ENCODE peak calls at places on chromosome 11, in ten cellular contexts. One of them, this sample, is unnamed.

GRCh38 chr11:69648679-69649575 is 8.0 kb downstream of the CCND1 start:
- DNase-seq in PC-3: no peak
- DNase-seq in cardiac muscle cell: no peak
- DNase-seq in neural progenitor cell: no peak
- DNase-seq in upper lobe of right lung: peak; percentile 63
- DNase-seq in choroid plexus epithelial cell: no peak
- DNase-seq in lower leg skin: no peak
- DNase-seq in spleen: peak; percentile 73
- DNase-seq in astrocyte of the cerebellum: no peak
- DNase-seq in esophagus squamous epithelium: no peak
- DNase-seq in this sample: no peak

GRCh38 chr11:117188620-117189081 is 10.1 kb downstream of the SIDT2 start:
- DNase-seq in neural progenitor cell: no peak
- DNase-seq in choroid plexus epithelial cell: no peak
- DNase-seq in PC-3: no peak
- DNase-seq in lower leg skin: peak; percentile 87
- DNase-seq in upper lobe of right lung: peak; percentile 80
- DNase-seq in esophagus squamous epithelium: no peak
- DNase-seq in spleen: peak; percentile 80
- DNase-seq in astrocyte of the cerebellum: no peak
- DNase-seq in cardiac muscle cell: no peak
- DNase-seq in this sample: no peak

GRCh38 chr11:95456704-95457491 is 225.9 kb upstream of the SESN3 start:
- DNase-seq in neural progenitor cell: no peak
- DNase-seq in choroid plexus epithelial cell: peak; percentile 45
- DNase-seq in esophagus squamous epithelium: no peak
- DNase-seq in upper lobe of right lung: no peak
- DNase-seq in lower leg skin: no peak
- DNase-seq in cardiac muscle cell: no peak
- DNase-seq in PC-3: no peak
- DNase-seq in spleen: no peak
- DNase-seq in astrocyte of the cerebellum: no peak
- DNase-seq in this sample: no peak

GRCh38 chr11:59205664-59206063 is 7.1 kb downstream of the MPEG1 start:
- DNase-seq in spleen: no peak
- DNase-seq in neural progenitor cell: no peak
- DNase-seq in esophagus squamous epithelium: no peak
- DNase-seq in astrocyte of the cerebellum: no peak
- DNase-seq in cardiac muscle cell: no peak
- DNase-seq in PC-3: no peak
- DNase-seq in upper lobe of right lung: no peak
- DNase-seq in lower leg skin: no peak
- DNase-seq in choroid plexus epithelial cell: no peak
- DNase-seq in this sample: no peak

GRCh38 chr11:3755151-3755550 is 42.2 kb downstream of the NUP98 start:
- DNase-seq in lower leg skin: no peak
- DNase-seq in esophagus squamous epithelium: no peak
- DNase-seq in astrocyte of the cerebellum: no peak
- DNase-seq in choroid plexus epithelial cell: no peak
- DNase-seq in cardiac muscle cell: no peak
- DNase-seq in spleen: no peak
- DNase-seq in upper lobe of right lung: no peak
- DNase-seq in PC-3: no peak
- DNase-seq in neural progenitor cell: no peak
- DNase-seq in this sample: no peak

GRCh38 chr11:116357769-116358544 is 414.8 kb downstream of the BUD13 start:
- DNase-seq in cardiac muscle cell: peak; percentile 80
- DNase-seq in lower leg skin: no peak
- DNase-seq in PC-3: no peak
- DNase-seq in choroid plexus epithelial cell: no peak
- DNase-seq in astrocyte of the cerebellum: no peak
- DNase-seq in esophagus squamous epithelium: no peak
- DNase-seq in neural progenitor cell: peak; percentile 93
- DNase-seq in spleen: no peak
- DNase-seq in upper lobe of right lung: peak; percentile 76
- DNase-seq in this sample: no peak

GRCh38 chr11:12704049-12704448 is 29.8 kb downstream of the TEAD1 start:
- DNase-seq in choroid plexus epithelial cell: peak; percentile 86
- DNase-seq in spleen: no peak
- DNase-seq in esophagus squamous epithelium: no peak
- DNase-seq in lower leg skin: no peak
- DNase-seq in astrocyte of the cerebellum: peak; percentile 35
- DNase-seq in upper lobe of right lung: no peak
- DNase-seq in PC-3: peak; percentile 30
- DNase-seq in cardiac muscle cell: no peak
- DNase-seq in neural progenitor cell: no peak
- DNase-seq in this sample: no peak

GRCh38 chr11:57321996-57322880 is 2.5 kb downstream of the TNKS1BP1 start:
- DNase-seq in PC-3: peak; percentile 93
- DNase-seq in neural progenitor cell: peak; percentile 88
- DNase-seq in choroid plexus epithelial cell: peak; percentile 97
- DNase-seq in astrocyte of the cerebellum: peak; percentile 88
- DNase-seq in esophagus squamous epithelium: peak; percentile 30
- DNase-seq in spleen: no peak
- DNase-seq in lower leg skin: peak; percentile 97
- DNase-seq in cardiac muscle cell: peak; percentile 62
- DNase-seq in upper lobe of right lung: peak; percentile 93
- DNase-seq in this sample: peak; percentile 99

GRCh38 chr11:35919244-35919643 is 24.6 kb upstream of the LDLRAD3 start:
- DNase-seq in astrocyte of the cerebellum: peak; percentile 18
- DNase-seq in upper lobe of right lung: no peak
- DNase-seq in PC-3: peak; percentile 51
- DNase-seq in esophagus squamous epithelium: no peak
- DNase-seq in cardiac muscle cell: no peak
- DNase-seq in lower leg skin: no peak
- DNase-seq in neural progenitor cell: peak; percentile 70
- DNase-seq in spleen: no peak
- DNase-seq in choroid plexus epithelial cell: no peak
- DNase-seq in this sample: no peak
- TF ChIP-seq CTCF in astrocyte of the cerebellum: no peak
- TF ChIP-seq CTCF in upper lobe of right lung: no peak
- TF ChIP-seq CTCF in PC-3: no peak
- TF ChIP-seq CTCF in esophagus squamous epithelium: no peak
- TF ChIP-seq CTCF in cardiac muscle cell: no peak
- TF ChIP-seq CTCF in lower leg skin: no peak
- TF ChIP-seq CTCF in neural progenitor cell: no peak
- TF ChIP-seq CTCF in spleen: no peak
- TF ChIP-seq CTCF in choroid plexus epithelial cell: no peak
- TF ChIP-seq CTCF in this sample: no peak

GRCh38 chr11:7889985-7890384 is 41.1 kb downstream of the OR10A6 start:
- DNase-seq in PC-3: no peak
- DNase-seq in astrocyte of the cerebellum: no peak
- DNase-seq in lower leg skin: no peak
- DNase-seq in cardiac muscle cell: no peak
- DNase-seq in spleen: no peak
- DNase-seq in choroid plexus epithelial cell: no peak
- DNase-seq in neural progenitor cell: no peak
- DNase-seq in esophagus squamous epithelium: no peak
- DNase-seq in upper lobe of right lung: no peak
- DNase-seq in this sample: no peak
- H3K4me3 ChIP-seq in PC-3: no peak overlapping the region
- H3K4me3 ChIP-seq in astrocyte of the cerebellum: no peak overlapping the region
- H3K4me3 ChIP-seq in lower leg skin: no peak overlapping the region
- H3K4me3 ChIP-seq in cardiac muscle cell: no peak overlapping the region
- H3K4me3 ChIP-seq in spleen: no peak overlapping the region
- H3K4me3 ChIP-seq in choroid plexus epithelial cell: peak overlapping the region; percentile 15
- H3K4me3 ChIP-seq in neural progenitor cell: no peak overlapping the region
- H3K4me3 ChIP-seq in esophagus squamous epithelium: no peak overlapping the region
- H3K4me3 ChIP-seq in upper lobe of right lung: no peak overlapping the region
- H3K4me3 ChIP-seq in this sample: no peak overlapping the region

GRCh38 chr11:1707751-1708150 is 10.8 kb downstream of the KRTAP5-6 start:
- DNase-seq in lower leg skin: no peak
- DNase-seq in choroid plexus epithelial cell: no peak
- DNase-seq in spleen: peak; percentile 9
- DNase-seq in astrocyte of the cerebellum: no peak
- DNase-seq in upper lobe of right lung: no peak
- DNase-seq in cardiac muscle cell: no peak
- DNase-seq in PC-3: no peak
- DNase-seq in esophagus squamous epithelium: no peak
- DNase-seq in neural progenitor cell: no peak
- DNase-seq in this sample: no peak

GRCh38 chr11:1703146-1703545 is 6.2 kb downstream of the KRTAP5-6 start:
- DNase-seq in choroid plexus epithelial cell: no peak
- DNase-seq in PC-3: no peak
- DNase-seq in esophagus squamous epithelium: no peak
- DNase-seq in lower leg skin: no peak
- DNase-seq in spleen: no peak
- DNase-seq in neural progenitor cell: no peak
- DNase-seq in astrocyte of the cerebellum: no peak
- DNase-seq in upper lobe of right lung: no peak
- DNase-seq in cardiac muscle cell: no peak
- DNase-seq in this sample: no peak

GRCh38 chr11:1708716-1709115 is 11.7 kb downstream of the KRTAP5-6 start:
- DNase-seq in upper lobe of right lung: no peak
- DNase-seq in PC-3: no peak
- DNase-seq in choroid plexus epithelial cell: no peak
- DNase-seq in lower leg skin: peak; percentile 54
- DNase-seq in esophagus squamous epithelium: no peak
- DNase-seq in spleen: peak; percentile 34
- DNase-seq in astrocyte of the cerebellum: no peak
- DNase-seq in cardiac muscle cell: no peak
- DNase-seq in neural progenitor cell: no peak
- DNase-seq in this sample: no peak

GRCh38 chr11:1705121-1706052 is 8.4 kb downstream of the KRTAP5-6 start:
- DNase-seq in neural progenitor cell: no peak
- DNase-seq in spleen: peak; percentile 11
- DNase-seq in upper lobe of right lung: no peak
- DNase-seq in lower leg skin: peak; percentile 70
- DNase-seq in esophagus squamous epithelium: no peak
- DNase-seq in astrocyte of the cerebellum: peak; percentile 13
- DNase-seq in PC-3: peak; percentile 31
- DNase-seq in cardiac muscle cell: no peak
- DNase-seq in choroid plexus epithelial cell: peak; percentile 5
- DNase-seq in this sample: no peak

DNA sequence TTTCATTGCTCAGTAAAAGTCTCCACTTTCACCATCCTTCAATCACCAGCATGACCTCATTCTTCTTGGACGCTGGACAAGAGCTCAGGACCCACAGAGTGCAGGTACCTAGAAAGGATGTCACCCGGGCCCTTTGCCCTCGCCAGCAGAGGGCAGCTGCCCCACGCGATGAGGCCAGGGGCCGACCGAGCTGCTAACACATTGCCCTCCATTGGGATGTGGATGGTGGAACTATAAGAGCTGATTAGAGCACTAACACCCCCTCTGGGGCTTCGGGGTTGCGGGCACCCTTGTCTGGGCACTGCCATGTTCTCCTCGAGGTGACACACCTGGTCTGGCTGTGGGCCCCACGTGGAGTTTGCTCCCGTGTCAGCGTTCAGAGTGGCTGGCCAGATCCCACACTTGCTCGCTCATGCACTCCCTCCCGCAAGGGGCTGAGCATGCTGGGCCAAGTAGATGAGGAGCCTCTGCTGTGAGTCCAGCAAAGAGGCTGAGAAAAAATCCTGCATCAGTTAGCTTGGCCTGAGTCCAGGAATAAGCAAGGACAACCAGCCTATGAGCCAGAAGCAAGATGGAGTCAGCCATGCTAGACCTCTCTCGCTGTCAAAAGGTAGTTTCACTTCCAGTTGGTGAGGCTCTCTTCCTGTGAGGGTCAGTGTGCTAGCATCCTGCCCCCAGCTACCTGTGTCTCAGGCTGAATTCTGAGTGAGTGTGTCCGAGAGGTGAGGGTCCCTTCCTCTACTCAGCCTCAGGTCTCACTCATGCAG is 9.8 kb downstream of the KRTAP5-6 start:
- DNase-seq in lower leg skin: peak; percentile 84
- DNase-seq in upper lobe of right lung: no peak
- DNase-seq in PC-3: peak; percentile 18
- DNase-seq in choroid plexus epithelial cell: peak; percentile 5
- DNase-seq in neural progenitor cell: peak; percentile 19
- DNase-seq in astrocyte of the cerebellum: no peak
- DNase-seq in cardiac muscle cell: no peak
- DNase-seq in spleen: peak; percentile 76
- DNase-seq in esophagus squamous epithelium: no peak
- DNase-seq in this sample: no peak
- TF ChIP-seq CTCF in lower leg skin: no peak
- TF ChIP-seq CTCF in upper lobe of right lung: peak; percentile 26
- TF ChIP-seq CTCF in PC-3: peak; percentile 37
- TF ChIP-seq CTCF in choroid plexus epithelial cell: peak; percentile 17
- TF ChIP-seq CTCF in neural progenitor cell: peak; percentile 25
- TF ChIP-seq CTCF in astrocyte of the cerebellum: no peak
- TF ChIP-seq CTCF in cardiac muscle cell: peak; percentile 17
- TF ChIP-seq CTCF in spleen: no peak
- TF ChIP-seq CTCF in esophagus squamous epithelium: no peak
- TF ChIP-seq CTCF in this sample: peak; percentile 3

GRCh38 chr11:111925953-111926352 is 7.2 kb downstream of the C11orf52 start:
- DNase-seq in lower leg skin: no peak
- DNase-seq in PC-3: no peak
- DNase-seq in cardiac muscle cell: no peak
- DNase-seq in choroid plexus epithelial cell: no peak
- DNase-seq in neural progenitor cell: no peak
- DNase-seq in esophagus squamous epithelium: no peak
- DNase-seq in astrocyte of the cerebellum: no peak
- DNase-seq in upper lobe of right lung: no peak
- DNase-seq in spleen: peak; percentile 85
- DNase-seq in this sample: no peak

GRCh38 chr11:111926505-111927391 is 8.0 kb downstream of the C11orf52 start:
- DNase-seq in neural progenitor cell: peak; percentile 98
- DNase-seq in astrocyte of the cerebellum: peak; percentile 92
- DNase-seq in lower leg skin: peak; percentile 99
- DNase-seq in cardiac muscle cell: peak; percentile 97
- DNase-seq in spleen: peak; percentile 99
- DNase-seq in PC-3: peak; percentile 99
- DNase-seq in choroid plexus epithelial cell: peak; percentile 99
- DNase-seq in upper lobe of right lung: peak; percentile 98
- DNase-seq in esophagus squamous epithelium: peak; percentile 98
- DNase-seq in this sample: no peak

GRCh38 chr11:111922803-111923202 is 4.1 kb downstream of the C11orf52 start:
- DNase-seq in choroid plexus epithelial cell: peak; percentile 89
- DNase-seq in PC-3: peak; percentile 65
- DNase-seq in upper lobe of right lung: no peak
- DNase-seq in astrocyte of the cerebellum: peak; percentile 73
- DNase-seq in esophagus squamous epithelium: no peak
- DNase-seq in neural progenitor cell: no peak
- DNase-seq in lower leg skin: no peak
- DNase-seq in spleen: no peak
- DNase-seq in cardiac muscle cell: no peak
- DNase-seq in this sample: no peak

GRCh38 chr11:111923351-111923788 is 4.7 kb downstream of the C11orf52 start:
- DNase-seq in upper lobe of right lung: no peak
- DNase-seq in esophagus squamous epithelium: no peak
- DNase-seq in spleen: no peak
- DNase-seq in neural progenitor cell: no peak
- DNase-seq in astrocyte of the cerebellum: no peak
- DNase-seq in lower leg skin: no peak
- DNase-seq in choroid plexus epithelial cell: peak; percentile 50
- DNase-seq in cardiac muscle cell: no peak
- DNase-seq in PC-3: no peak
- DNase-seq in this sample: no peak

DNA sequence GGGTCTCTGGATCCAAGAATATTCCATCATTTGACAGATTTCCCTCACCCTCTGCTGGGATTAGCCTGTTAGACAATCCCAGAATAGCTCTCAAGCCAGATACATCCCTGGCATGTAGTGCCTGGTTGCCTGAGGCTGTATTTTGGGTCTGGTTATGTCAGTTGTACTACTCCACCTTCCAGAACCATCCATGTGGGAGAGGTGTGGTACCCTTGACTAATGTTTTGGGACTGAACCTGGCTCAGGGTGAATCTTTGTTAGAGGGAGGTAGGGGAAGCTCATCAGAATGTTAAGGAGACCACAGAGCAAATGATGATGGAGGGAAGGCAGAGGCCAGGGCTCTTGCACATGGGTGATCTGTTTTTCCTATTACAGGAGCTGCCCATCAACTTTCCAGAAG is 5.2 kb downstream of the C11orf52 start:
- DNase-seq in esophagus squamous epithelium: no peak
- DNase-seq in astrocyte of the cerebellum: no peak
- DNase-seq in choroid plexus epithelial cell: no peak
- DNase-seq in PC-3: no peak
- DNase-seq in spleen: no peak
- DNase-seq in upper lobe of right lung: no peak
- DNase-seq in neural progenitor cell: no peak
- DNase-seq in lower leg skin: no peak
- DNase-seq in cardiac muscle cell: no peak
- DNase-seq in this sample: no peak
- H3K4me3 ChIP-seq in esophagus squamous epithelium: no peak overlapping the region
- H3K4me3 ChIP-seq in astrocyte of the cerebellum: no peak overlapping the region
- H3K4me3 ChIP-seq in choroid plexus epithelial cell: no peak overlapping the region
- H3K4me3 ChIP-seq in PC-3: no peak overlapping the region
- H3K4me3 ChIP-seq in spleen: no peak overlapping the region
- H3K4me3 ChIP-seq in upper lobe of right lung: no peak overlapping the region
- H3K4me3 ChIP-seq in neural progenitor cell: no peak overlapping the region
- H3K4me3 ChIP-seq in lower leg skin: no peak overlapping the region
- H3K4me3 ChIP-seq in cardiac muscle cell: no peak overlapping the region
- H3K4me3 ChIP-seq in this sample: no peak overlapping the region